ENCODE peak calls at places on chromosome 10, in five cellular contexts. One of them, this sample, is unnamed.

GRCh38 chr10:1395025-1395981 is 339.1 kb downstream of the WDR37 start:
- DNase-seq in pancreas: no peak
- DNase-seq in thyroid gland: no peak
- DNase-seq in fibroblast of lung: no peak
- DNase-seq in AG04450: no peak
- DNase-seq in this sample: no peak

GRCh38 chr10:103804866-103805265 is 50.5 kb downstream of the SH3PXD2A start:
- DNase-seq in pancreas: no peak
- DNase-seq in thyroid gland: no peak
- DNase-seq in fibroblast of lung: no peak
- DNase-seq in AG04450: no peak
- DNase-seq in this sample: no peak

GRCh38 chr10:22611425-22612111 is 102.8 kb downstream of the PIP4K2A start:
- DNase-seq in pancreas: no peak
- DNase-seq in thyroid gland: no peak
- DNase-seq in fibroblast of lung: no peak
- DNase-seq in AG04450: no peak
- DNase-seq in this sample: no peak

GRCh38 chr10:132710036-132710686 is 75.8 kb downstream of the NKX6-2 start:
- DNase-seq in pancreas: no peak
- DNase-seq in thyroid gland: no peak
- DNase-seq in fibroblast of lung: no peak
- DNase-seq in AG04450: no peak
- DNase-seq in this sample: no peak

GRCh38 chr10:69349542-69349888 is 67.2 kb downstream of the TACR2 start:
- DNase-seq in pancreas: no peak
- DNase-seq in thyroid gland: no peak
- DNase-seq in fibroblast of lung: no peak
- DNase-seq in AG04450: no peak
- DNase-seq in this sample: no peak

GRCh38 chr10:102167861-102168260 is 15.7 kb downstream of the NOLC1 start:
- DNase-seq in pancreas: no peak
- DNase-seq in thyroid gland: no peak
- DNase-seq in fibroblast of lung: peak
- DNase-seq in AG04450: no peak
- DNase-seq in this sample: no peak

GRCh38 chr10:98589007-98589406 is 142.3 kb upstream of the HPS1 start:
- DNase-seq in pancreas: no peak
- DNase-seq in thyroid gland: no peak
- DNase-seq in fibroblast of lung: no peak
- DNase-seq in AG04450: no peak
- DNase-seq in this sample: no peak

GRCh38 chr10:110544958-110545537 is 22.4 kb upstream of the SMC3 start:
- DNase-seq in pancreas: no peak
- DNase-seq in thyroid gland: no peak
- DNase-seq in fibroblast of lung: peak
- DNase-seq in AG04450: no peak
- DNase-seq in this sample: no peak

GRCh38 chr10:131312261-131312801 is 810 bp upstream of the TCERG1L start:
- DNase-seq in pancreas: no peak
- DNase-seq in thyroid gland: peak
- DNase-seq in fibroblast of lung: no peak
- DNase-seq in AG04450: no peak
- DNase-seq in this sample: no peak

GRCh38 chr10:20415684-20416083 is 481.4 kb downstream of the NEBL start:
- DNase-seq in pancreas: no peak
- DNase-seq in thyroid gland: no peak
- DNase-seq in fibroblast of lung: no peak
- DNase-seq in AG04450: no peak
- DNase-seq in this sample: no peak

GRCh38 chr10:64867501-64867962 is 1346.3 kb downstream of the REEP3 start:
- DNase-seq in pancreas: no peak
- DNase-seq in thyroid gland: no peak
- DNase-seq in fibroblast of lung: no peak
- DNase-seq in AG04450: no peak
- DNase-seq in this sample: no peak

GRCh38 chr10:14617850-14618249 is 156.8 kb downstream of the FAM107B start:
- DNase-seq in pancreas: no peak
- DNase-seq in thyroid gland: no peak
- DNase-seq in fibroblast of lung: peak
- DNase-seq in AG04450: no peak
- DNase-seq in this sample: no peak

GRCh38 chr10:124875596-124875995 is 66.3 kb upstream of the ZRANB1 start:
- DNase-seq in pancreas: no peak
- DNase-seq in thyroid gland: no peak
- DNase-seq in fibroblast of lung: peak
- DNase-seq in AG04450: no peak
- DNase-seq in this sample: peak

GRCh38 chr10:91381562-91381923 is 28.6 kb upstream of the HECTD2 start:
- DNase-seq in pancreas: no peak
- DNase-seq in thyroid gland: no peak
- DNase-seq in fibroblast of lung: no peak
- DNase-seq in AG04450: no peak
- DNase-seq in this sample: no peak

GRCh38 chr10:18653112-18653511 is 1.7 kb upstream of the NSUN6 start:
- DNase-seq in pancreas: no peak
- DNase-seq in thyroid gland: no peak
- DNase-seq in fibroblast of lung: no peak
- DNase-seq in AG04450: no peak
- DNase-seq in this sample: no peak

GRCh38 chr10:86402283-86402931 is 35.8 kb upstream of the GRID1 start:
- DNase-seq in pancreas: peak
- DNase-seq in thyroid gland: peak
- DNase-seq in fibroblast of lung: no peak
- DNase-seq in AG04450: no peak
- DNase-seq in this sample: no peak

GRCh38 chr10:119807960-119808697 is 64.5 kb downstream of the MCMBP start:
- DNase-seq in pancreas: no peak
- DNase-seq in thyroid gland: no peak
- DNase-seq in fibroblast of lung: peak
- DNase-seq in AG04450: peak
- DNase-seq in this sample: peak

GRCh38 chr10:113666682-113667252 is 2.9 kb upstream of the NRAP start:
- DNase-seq in pancreas: no peak
- DNase-seq in thyroid gland: no peak
- DNase-seq in fibroblast of lung: no peak
- DNase-seq in AG04450: no peak
- DNase-seq in this sample: no peak

GRCh38 chr10:132884041-132884440 is 58.3 kb downstream of the CFAP46 start:
- DNase-seq in pancreas: no peak
- DNase-seq in thyroid gland: no peak
- DNase-seq in fibroblast of lung: no peak
- DNase-seq in AG04450: no peak
- DNase-seq in this sample: no peak

DNA sequence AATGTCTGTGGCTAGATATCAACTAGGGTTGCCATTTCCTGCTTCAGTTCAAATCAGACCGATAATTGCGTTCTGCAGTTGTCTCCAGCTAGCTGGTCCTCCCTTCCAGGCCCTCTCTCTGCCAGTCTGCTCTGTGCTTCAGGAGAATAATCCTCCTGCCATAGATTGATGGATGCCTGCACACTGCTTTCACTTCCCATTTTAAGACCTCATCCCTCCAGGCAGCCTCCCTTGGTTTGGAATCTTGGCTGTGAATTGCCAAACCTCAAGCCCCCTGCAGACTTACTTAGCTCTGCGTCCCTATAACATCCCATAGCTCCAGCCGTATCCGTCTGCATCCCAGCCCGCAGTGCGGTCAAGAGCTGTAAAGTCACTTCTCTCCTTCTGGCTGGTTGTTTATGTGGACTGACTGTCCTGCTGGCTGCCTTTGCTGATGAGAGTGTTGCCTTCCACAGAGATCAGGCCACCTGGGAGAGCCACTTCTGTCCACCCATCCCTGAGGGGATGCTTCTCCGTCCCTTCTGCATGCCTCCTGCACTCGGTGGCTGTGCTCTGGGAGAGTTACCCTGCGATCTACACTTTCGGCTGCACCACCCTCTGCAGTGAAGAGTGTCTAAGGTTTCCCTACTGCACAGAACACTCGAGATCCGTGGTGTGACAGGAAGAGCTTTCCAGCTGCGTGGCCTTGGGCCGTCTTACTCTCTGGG is 22.4 kb upstream of the KLF6 start:
- DNase-seq in pancreas: no peak
- DNase-seq in thyroid gland: no peak
- DNase-seq in fibroblast of lung: no peak
- DNase-seq in AG04450: no peak
- DNase-seq in this sample: peak
- H3K4me3 ChIP-seq in pancreas: no peak
- H3K4me3 ChIP-seq in thyroid gland: no peak
- H3K4me3 ChIP-seq in fibroblast of lung: no peak
- H3K4me3 ChIP-seq in AG04450: no peak
- H3K4me3 ChIP-seq in this sample: peak

DNA sequence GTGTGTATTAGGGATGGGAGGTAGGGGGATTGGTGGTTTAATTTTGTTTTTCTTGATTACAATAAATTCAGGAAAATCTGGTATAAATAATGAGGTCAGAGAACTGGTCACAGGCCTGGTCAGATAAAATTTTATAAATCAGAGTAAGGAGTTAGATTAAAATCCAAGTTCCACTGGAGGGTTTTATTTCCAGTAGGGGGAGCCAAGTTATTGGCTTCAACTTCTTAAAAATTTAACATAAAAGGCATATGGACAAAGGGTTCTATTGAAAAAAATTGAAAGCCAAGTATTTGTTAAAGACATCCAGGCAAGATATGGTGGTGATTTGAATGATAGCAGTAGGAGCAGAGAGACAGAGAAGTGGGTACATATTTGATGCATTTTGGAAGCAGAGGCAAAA is 763.3 kb downstream of the SORCS1 start:
- DNase-seq in pancreas: no peak
- DNase-seq in thyroid gland: no peak
- DNase-seq in fibroblast of lung: peak
- DNase-seq in AG04450: no peak
- DNase-seq in this sample: no peak
- TF ChIP-seq CTCF in pancreas: no peak
- TF ChIP-seq CTCF in thyroid gland: no peak
- TF ChIP-seq CTCF in fibroblast of lung: peak
- TF ChIP-seq CTCF in AG04450: peak
- TF ChIP-seq CTCF in this sample: peak

DNA sequence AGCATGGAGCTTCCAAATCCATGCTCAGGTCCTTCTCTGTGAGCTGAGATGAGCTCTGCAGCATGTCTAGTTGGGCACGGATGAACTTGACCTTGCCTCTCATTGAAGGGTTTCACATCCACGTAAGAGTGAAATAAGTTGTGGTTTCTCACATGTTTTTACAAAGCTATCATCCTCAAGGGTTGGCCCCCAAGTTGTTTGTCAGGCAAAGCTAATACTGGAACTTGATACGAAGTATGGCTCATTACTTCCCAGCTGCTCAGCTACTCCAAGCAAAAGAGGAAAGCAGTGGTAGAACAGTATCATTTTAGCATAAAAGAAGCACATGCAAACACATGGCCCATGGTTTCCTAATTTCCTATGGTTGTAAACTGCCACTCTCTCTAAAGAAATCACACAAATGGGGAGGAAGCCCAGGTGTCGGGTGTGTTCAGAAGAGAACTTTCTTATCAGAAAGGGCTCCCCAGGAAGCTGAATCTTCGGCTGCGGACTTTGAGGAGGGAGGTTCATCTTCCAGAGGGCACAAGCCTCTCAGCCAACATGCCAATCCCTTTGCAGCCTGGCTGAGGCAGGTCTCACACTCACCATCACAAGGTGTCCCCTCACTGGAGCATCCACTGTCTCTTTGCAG is 45.3 kb downstream of the PDLIM1 start:
- DNase-seq in pancreas: no peak
- DNase-seq in thyroid gland: no peak
- DNase-seq in fibroblast of lung: no peak
- DNase-seq in AG04450: no peak
- DNase-seq in this sample: no peak
- H3K4me3 ChIP-seq in pancreas: no peak
- H3K4me3 ChIP-seq in thyroid gland: no peak
- H3K4me3 ChIP-seq in fibroblast of lung: no peak
- H3K4me3 ChIP-seq in AG04450: no peak
- H3K4me3 ChIP-seq in this sample: no peak

DNA sequence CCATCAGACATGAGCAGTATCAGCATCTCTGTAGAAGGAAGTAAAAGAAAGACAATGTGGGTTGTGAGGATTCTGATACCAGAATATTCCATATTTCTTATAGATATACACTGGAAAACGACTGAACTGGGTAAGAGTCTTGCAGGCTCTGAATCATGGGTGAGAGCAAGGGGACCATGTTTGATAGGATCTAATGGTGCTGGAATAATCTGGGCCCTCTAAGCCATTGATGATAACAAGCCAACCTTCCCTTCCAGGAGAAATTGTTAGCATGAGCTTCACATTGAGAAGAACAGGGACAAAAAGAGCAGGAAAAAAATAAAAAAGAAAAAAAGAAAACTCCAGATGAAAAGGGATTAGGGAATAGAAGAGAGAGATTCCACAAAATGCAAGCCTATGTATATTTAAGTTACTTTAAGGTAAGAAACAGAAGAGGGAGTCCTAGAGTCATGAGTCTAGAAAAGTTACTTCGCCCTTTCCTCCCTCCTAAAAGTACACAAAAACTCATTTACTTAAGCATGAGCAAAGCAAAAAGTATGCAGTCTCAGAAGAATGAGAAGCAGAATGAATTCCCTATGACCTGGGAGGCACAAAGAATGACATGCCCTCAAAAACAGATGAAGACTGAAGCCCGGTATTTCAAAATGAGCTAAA is 181.9 kb downstream of the TMEM26 start:
- DNase-seq in pancreas: no peak
- DNase-seq in thyroid gland: no peak
- DNase-seq in fibroblast of lung: peak
- DNase-seq in AG04450: peak
- DNase-seq in this sample: no peak
- TF ChIP-seq CTCF in pancreas: no peak
- TF ChIP-seq CTCF in thyroid gland: no peak
- TF ChIP-seq CTCF in fibroblast of lung: peak
- TF ChIP-seq CTCF in AG04450: peak
- TF ChIP-seq CTCF in this sample: no peak

This sample was measured in astrocyte of the cerebellum.